ENCODE peak calls at places on chromosomes 7 and 10, in seven cellular contexts. W, N, M, S, H, X and Y are unnamed samples.

GRCh38 chr7:7201583-7202374 is 19.4 kb downstream of the C1GALT1 start:
- DNase-seq in W (peak; percentile 83), N (no peak), M (peak; percentile 63), S (no peak), H (no peak), X (peak; percentile 29), Y (no peak)

GRCh38 chr7:94223375-94224084 is 171.2 kb upstream of the COL1A2 start:
- DNase-seq in W (peak; percentile 38), N (no peak), M (peak; percentile 13), S (no peak), H (no peak), X (peak; percentile 34), Y (no peak)

GRCh38 chr10:114767101-114767588 is 54.4 kb upstream of the FHIP2A start:
- DNase-seq in W (peak; percentile 11), N (no peak), M (no peak), S (no peak), H (no peak), X (no peak), Y (no peak)

GRCh38 chr7:90582164-90582563 is 14.0 kb upstream of the CDK14 start:
- DNase-seq in W (no peak), N (no peak), M (no peak), S (no peak), H (no peak), X (no peak), Y (no peak)

GRCh38 chr10:11435621-11436020 is 175.8 kb downstream of the USP6NL start:
- DNase-seq in W (no peak), N (no peak), M (no peak), S (no peak), H (no peak), X (no peak), Y (no peak)

GRCh38 chr10:78524941-78525340 is 491.3 kb downstream of the RPS24 start:
- DNase-seq in W (no peak), N (no peak), M (no peak), S (no peak), H (no peak), X (no peak), Y (no peak)

GRCh38 chr7:21300692-21301091 is 127.2 kb upstream of the SP4 start:
- DNase-seq in W (peak; percentile 23), N (no peak), M (no peak), S (no peak), H (no peak), X (no peak), Y (no peak)

GRCh38 chr7:44176486-44176885 is 12.8 kb downstream of the GCK start:
- DNase-seq in W (no peak), N (no peak), M (no peak), S (no peak), H (no peak), X (no peak), Y (no peak)

GRCh38 chr7:64045301-64046040 is at the start of gene ZNF727:
- DNase-seq in W (no peak), N (peak; percentile 25), M (no peak), S (peak; percentile 23), H (no peak), X (no peak), Y (no peak)

GRCh38 chr7:96952974-96953391 is 52.4 kb upstream of the DLX6 start:
- DNase-seq in W (no peak), N (no peak), M (no peak), S (no peak), H (no peak), X (no peak), Y (no peak)

GRCh38 chr10:79070611-79071534 is 2.1 kb downstream of the ZMIZ1 start:
- DNase-seq in W (peak; percentile 87), N (peak; percentile 53), M (no peak), S (peak; percentile 87), H (peak; percentile 91), X (peak; percentile 37), Y (peak; percentile 65)

GRCh38 chr7:75621124-75621523 is 117.6 kb downstream of the HIP1 start:
- DNase-seq in W (no peak), N (no peak), M (no peak), S (no peak), H (no peak), X (no peak), Y (no peak)

GRCh38 chr10:69801094-69801433 is 642 bp upstream of the COL13A1 start:
- DNase-seq in W (peak; percentile 86), N (peak; percentile 89), M (peak; percentile 75), S (no peak), H (no peak), X (peak; percentile 88), Y (no peak)

GRCh38 chr10:28391283-28391682 is 88.4 kb upstream of the MPP7 start:
- DNase-seq in W (no peak), N (no peak), M (no peak), S (no peak), H (no peak), X (no peak), Y (no peak)

GRCh38 chr7:77753173-77753572 is 45.1 kb downstream of the TMEM60 start:
- DNase-seq in W (no peak), N (no peak), M (no peak), S (no peak), H (no peak), X (no peak), Y (no peak)

GRCh38 chr7:150927954-150928340 is 50.2 kb downstream of the KCNH2 start:
- DNase-seq in W (no peak), N (no peak), M (no peak), S (no peak), H (no peak), X (no peak), Y (no peak)

GRCh38 chr10:101492205-101492604 is 95.9 kb downstream of the POLL start:
- DNase-seq in W (no peak), N (no peak), M (no peak), S (no peak), H (no peak), X (no peak), Y (no peak)

GRCh38 chr10:86941991-86942421 is 15.4 kb downstream of the MMRN2 start:
- DNase-seq in W (no peak), N (no peak), M (no peak), S (no peak), H (no peak), X (no peak), Y (no peak)

GRCh38 chr10:71816931-71817631 is 34.0 kb downstream of the PSAP start:
- DNase-seq in W (no peak), N (no peak), M (no peak), S (no peak), H (no peak), X (no peak), Y (no peak)

GRCh38 chr7:78149787-78150186 is 351.2 kb downstream of the PHTF2 start:
- DNase-seq in W (no peak), N (no peak), M (no peak), S (no peak), H (no peak), X (no peak), Y (no peak)

GRCh38 chr7:133110312-133110711 is 28.4 kb upstream of the CHCHD3 start:
- DNase-seq in W (no peak), N (no peak), M (no peak), S (no peak), H (no peak), X (no peak), Y (no peak)
- TF ChIP-seq CTCF in W (no peak), N (no peak), M (no peak), S (no peak), H (no peak), X (no peak), Y (no peak)

GRCh38 chr10:44878704-44879530 is 32.2 kb upstream of the TMEM72 start:
- DNase-seq in W (peak; percentile 80), N (peak; percentile 93), M (peak; percentile 81), S (peak; percentile 21), H (peak; percentile 85), X (peak; percentile 83), Y (peak; percentile 42)
- TF ChIP-seq CTCF in W (no peak), N (peak; percentile 71), M (no peak), S (no peak), H (no peak), X (no peak), Y (no peak)

DNA sequence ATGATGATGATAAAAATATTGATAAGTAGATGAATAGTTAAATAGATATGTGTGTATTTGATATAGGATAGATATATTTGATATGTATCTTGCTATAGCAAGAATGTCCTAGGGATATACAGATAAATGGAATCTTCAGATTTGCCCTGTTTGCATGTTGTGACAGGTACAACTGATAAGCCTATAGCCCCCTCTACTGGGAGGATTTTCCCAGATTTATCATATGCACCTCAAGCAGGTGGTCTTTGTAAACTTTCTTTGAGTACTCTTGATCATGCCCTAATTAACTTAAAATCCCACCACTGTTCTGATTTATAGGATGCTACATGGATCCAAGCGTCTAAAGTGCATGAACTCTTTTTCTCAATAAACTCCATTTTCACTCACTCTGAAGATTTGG is 1050.7 kb downstream of the SORCS3 start:
- DNase-seq in W (no peak), N (peak; percentile 24), M (no peak), S (no peak), H (no peak), X (peak; percentile 58), Y (no peak)
- TF ChIP-seq CTCF in W (no peak), N (peak; percentile 58), M (no peak), S (no peak), H (no peak), X (peak; percentile 70), Y (no peak)

GRCh38 chr7:105759670-105760548 is 116.5 kb downstream of the ATXN7L1 start:
- DNase-seq in W (peak; percentile 56), N (peak; percentile 53), M (no peak), S (no peak), H (no peak), X (peak; percentile 28), Y (no peak)

GRCh38 chr7:105764506-105764905 is 111.9 kb downstream of the ATXN7L1 start:
- DNase-seq in W (no peak), N (no peak), M (no peak), S (no peak), H (no peak), X (no peak), Y (no peak)

GRCh38 chr7:105765846-105766245 is 110.6 kb downstream of the ATXN7L1 start:
- DNase-seq in W (no peak), N (no peak), M (no peak), S (no peak), H (no peak), X (no peak), Y (no peak)

GRCh38 chr7:105756402-105756801 is 120.0 kb downstream of the ATXN7L1 start:
- DNase-seq in W (no peak), N (no peak), M (no peak), S (no peak), H (no peak), X (no peak), Y (no peak)

DNA sequence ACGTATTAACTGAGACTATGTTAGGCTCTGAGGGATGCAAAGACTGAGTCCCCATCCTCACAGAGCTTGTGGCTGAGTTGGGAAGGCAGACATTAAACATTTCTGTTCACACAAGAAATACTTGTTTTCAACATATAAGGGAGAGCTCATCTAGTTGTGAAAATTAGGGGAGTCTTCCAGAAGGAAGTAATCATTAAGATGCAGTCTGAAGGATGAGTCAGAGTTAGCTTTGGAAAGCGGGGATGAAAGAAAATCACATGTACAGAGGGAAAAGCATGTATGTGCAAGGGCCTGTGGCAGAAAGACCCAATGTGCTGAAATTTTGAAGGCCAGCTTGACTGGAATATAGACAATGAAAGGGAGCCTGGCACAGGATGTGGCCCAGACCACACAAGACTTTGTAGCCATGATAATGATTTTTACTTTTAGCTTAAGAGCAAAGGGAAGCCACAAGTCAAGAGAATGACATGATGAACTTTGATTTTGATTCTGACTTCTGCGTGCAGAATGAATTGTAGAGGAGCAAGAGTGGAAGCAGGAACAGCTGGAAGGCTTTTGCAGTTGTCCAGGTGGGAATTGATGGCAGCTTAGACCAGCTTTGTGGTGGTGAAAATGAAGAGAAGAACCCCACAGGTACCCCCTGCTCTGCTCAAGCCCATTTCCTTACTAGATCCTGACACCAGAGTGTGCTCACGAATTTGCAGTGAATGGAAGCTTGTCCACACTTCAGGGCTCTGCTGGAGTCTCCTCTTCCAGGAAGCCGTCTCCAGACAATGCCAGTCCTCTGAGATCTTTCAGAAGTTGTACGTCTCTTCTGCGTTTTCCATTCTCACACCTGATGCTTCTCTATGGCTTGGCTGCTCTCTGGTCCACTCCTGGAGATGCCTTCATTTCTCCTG is 115.6 kb downstream of the ATXN7L1 start:
- DNase-seq in W (no peak), N (no peak), M (no peak), S (no peak), H (no peak), X (no peak), Y (no peak)
- TF ChIP-seq CTCF in W (no peak), N (no peak), M (no peak), S (no peak), H (no peak), X (no peak), Y (no peak)